ENCODE peak calls at places on chromosomes 6 and 20, in five cellular contexts. Z is neuronal stem cell, D is H1, N is IMR-90, G is mesendoderm. F is an unnamed sample.

GRCh38 chr20:39117486-39117885 is 155.3 kb downstream of the DHX35 start:
- DNase-seq in Z (no peak), D (no peak), N (peak; percentile 43), G (no peak), F (no peak)

GRCh38 chr6:144264270-144265060 is 20.7 kb upstream of the UTRN start:
- DNase-seq in Z (no peak), D (no peak), N (peak; percentile 90), G (peak; percentile 98), F (peak; percentile 57)

GRCh38 chr6:83954371-83954770 is 79.2 kb upstream of the MRAP2 start:
- DNase-seq in Z (no peak), D (no peak), N (no peak), G (no peak), F (no peak)

GRCh38 chr20:63740070-63740500 is 509 bp downstream of the SLC2A4RG start:
- DNase-seq in Z (peak; percentile 59), D (peak; percentile 57), N (peak; percentile 7), G (peak; percentile 44), F (peak; percentile 32)

GRCh38 chr6:133062077-133062476 is 179.1 kb upstream of the EYA4 start:
- DNase-seq in Z (no peak), D (no peak), N (peak; percentile 100), G (no peak), F (no peak)

GRCh38 chr20:44938637-44939036 is 21.6 kb downstream of the TOMM34 start:
- DNase-seq in Z (no peak), D (no peak), N (no peak), G (no peak), F (no peak)

GRCh38 chr20:56409521-56409920 is 2.5 kb upstream of the CASS4 start:
- DNase-seq in Z (no peak), D (no peak), N (peak; percentile 94), G (no peak), F (no peak)

GRCh38 chr6:83696674-83697073 is 12.2 kb downstream of the SNAP91 start:
- DNase-seq in Z (no peak), D (no peak), N (no peak), G (no peak), F (no peak)

GRCh38 chr6:127406122-127406521 is 53.1 kb downstream of the KIAA0408 start:
- DNase-seq in Z (no peak), D (no peak), N (no peak), G (peak; percentile 76), F (no peak)

GRCh38 chr6:98039876-98040605 is 757.0 kb upstream of the MMS22L start:
- DNase-seq in Z (no peak), D (no peak), N (peak; percentile 0), G (peak; percentile 78), F (peak; percentile 56)

GRCh38 chr6:36612101-36612625 is 18.0 kb downstream of the SRSF3 start:
- DNase-seq in Z (no peak), D (no peak), N (no peak), G (no peak), F (no peak)

GRCh38 chr20:2162125-2162822 is 60.6 kb downstream of the STK35 start:
- DNase-seq in Z (no peak), D (no peak), N (peak; percentile 18), G (no peak), F (no peak)

GRCh38 chr6:53795702-53796450 is 1.1 kb downstream of the LRRC1 start:
- DNase-seq in Z (peak; percentile 40), D (peak; percentile 67), N (peak; percentile 28), G (peak; percentile 67), F (no peak)

GRCh38 chr6:139473731-139474130 is 99.3 kb upstream of the CITED2 start:
- DNase-seq in Z (no peak), D (no peak), N (no peak), G (no peak), F (no peak)

GRCh38 chr6:110609101-110609500 is 132.7 kb upstream of the SLC22A16 start:
- DNase-seq in Z (no peak), D (no peak), N (peak; percentile 19), G (no peak), F (no peak)

GRCh38 chr20:23629542-23630391 is 8.0 kb downstream of the CST3 start:
- DNase-seq in Z (no peak), D (no peak), N (no peak), G (no peak), F (no peak)

GRCh38 chr6:38214159-38214558 is 394.6 kb downstream of the ZFAND3 start:
- DNase-seq in Z (no peak), D (no peak), N (no peak), G (no peak), F (no peak)

GRCh38 chr20:63296411-63297299 is 3.7 kb downstream of the COL20A1 start:
- DNase-seq in Z (no peak), D (no peak), N (no peak), G (no peak), F (no peak)

GRCh38 chr6:33277663-33278391 is 904 bp downstream of the B3GALT4 start:
- DNase-seq in Z (no peak), D (peak; percentile 65), N (no peak), G (no peak), F (peak; percentile 49)

GRCh38 chr6:154382707-154383106 is 26.1 kb upstream of the IPCEF1 start:
- DNase-seq in Z (no peak), D (no peak), N (no peak), G (no peak), F (no peak)

GRCh38 chr6:5510734-5511133 is 249.4 kb downstream of the FARS2 start:
- DNase-seq in Z (no peak), D (no peak), N (no peak), G (no peak), F (no peak)

GRCh38 chr20:47675190-47676142 is 109.8 kb downstream of the SULF2 start:
- DNase-seq in Z (no peak), D (no peak), N (no peak), G (no peak), F (peak; percentile 61)

GRCh38 chr6:136608991-136609390 is 58.8 kb upstream of the MAP7 start:
- DNase-seq in Z (no peak), D (no peak), N (peak; percentile 94), G (no peak), F (no peak)

GRCh38 chr6:84773431-84774173 is 9.2 kb upstream of the TBX18 start:
- DNase-seq in Z (peak; percentile 48), D (peak; percentile 78), N (no peak), G (peak; percentile 69), F (peak; percentile 63)

GRCh38 chr6:134787261-134787871 is 162.5 kb downstream of the ALDH8A1 start:
- DNase-seq in Z (no peak), D (no peak), N (peak; percentile 74), G (peak; percentile 59), F (no peak)

GRCh38 chr6:75524322-75524972 is 30.8 kb upstream of the FILIP1 start:
- DNase-seq in Z (no peak), D (no peak), N (peak; percentile 96), G (peak; percentile 70), F (no peak)

GRCh38 chr6:4270799-4271198 is 135.4 kb upstream of the ECI2 start:
- DNase-seq in Z (no peak), D (no peak), N (peak; percentile 68), G (no peak), F (no peak)

GRCh38 chr6:136549359-136550044 is 720 bp downstream of the MAP7 start:
- DNase-seq in Z (no peak), D (peak; percentile 83), N (no peak), G (peak; percentile 56), F (peak; percentile 53)

DNA sequence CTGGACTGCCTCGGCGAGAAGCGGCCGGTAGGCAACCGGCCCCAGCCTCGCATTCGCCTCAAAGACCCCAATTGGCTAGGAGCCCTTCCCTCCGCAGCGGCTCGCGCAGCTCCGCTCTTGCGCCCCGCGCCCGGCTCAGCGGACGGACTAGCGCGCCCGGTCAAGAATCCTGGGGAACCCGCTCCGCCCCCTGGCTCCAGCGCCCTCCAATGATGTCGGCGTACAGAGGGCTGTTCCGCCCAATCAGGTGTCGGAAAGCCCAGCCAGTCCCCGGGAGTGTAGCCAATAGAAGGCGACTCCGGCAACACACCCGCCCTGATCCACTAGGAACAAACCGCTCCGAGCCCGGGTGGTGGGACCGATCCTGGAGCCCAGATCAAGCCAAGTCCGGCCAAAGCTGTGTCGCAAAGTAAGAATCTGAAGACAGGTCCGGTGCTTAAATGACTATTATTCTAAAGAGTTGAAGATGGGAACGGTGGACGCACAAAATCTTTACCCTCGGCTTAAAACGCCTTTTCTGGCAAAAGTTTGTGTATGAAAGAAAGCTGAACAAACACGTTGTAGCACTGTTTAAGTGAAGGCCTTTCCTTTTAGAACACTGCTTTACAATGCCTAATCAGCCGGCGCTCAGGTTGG is 132.2 kb downstream of the OGFRL1 start:
- DNase-seq in Z (peak; percentile 86), D (peak; percentile 91), N (peak; percentile 94), G (peak; percentile 96), F (peak; percentile 97)
- H2BK120ac ChIP-seq in Z (no peak overlapping the region), D (no peak overlapping the region), N (peak overlapping the region; percentile 31), G (no peak overlapping the region), F (no peak overlapping the region)

GRCh38 chr6:79630883-79631799 is at the start of gene SH3BGRL2:
- DNase-seq in Z (peak; percentile 84), D (peak; percentile 90), N (peak; percentile 59), G (peak; percentile 93), F (peak; percentile 85)
- H4K8ac ChIP-seq in Z (peak within 1 kb of the TSS; percentile 92), D (no peak within 1 kb of the TSS), N (no peak within 1 kb of the TSS), G (no peak within 1 kb of the TSS), F (no peak within 1 kb of the TSS)

DNA sequence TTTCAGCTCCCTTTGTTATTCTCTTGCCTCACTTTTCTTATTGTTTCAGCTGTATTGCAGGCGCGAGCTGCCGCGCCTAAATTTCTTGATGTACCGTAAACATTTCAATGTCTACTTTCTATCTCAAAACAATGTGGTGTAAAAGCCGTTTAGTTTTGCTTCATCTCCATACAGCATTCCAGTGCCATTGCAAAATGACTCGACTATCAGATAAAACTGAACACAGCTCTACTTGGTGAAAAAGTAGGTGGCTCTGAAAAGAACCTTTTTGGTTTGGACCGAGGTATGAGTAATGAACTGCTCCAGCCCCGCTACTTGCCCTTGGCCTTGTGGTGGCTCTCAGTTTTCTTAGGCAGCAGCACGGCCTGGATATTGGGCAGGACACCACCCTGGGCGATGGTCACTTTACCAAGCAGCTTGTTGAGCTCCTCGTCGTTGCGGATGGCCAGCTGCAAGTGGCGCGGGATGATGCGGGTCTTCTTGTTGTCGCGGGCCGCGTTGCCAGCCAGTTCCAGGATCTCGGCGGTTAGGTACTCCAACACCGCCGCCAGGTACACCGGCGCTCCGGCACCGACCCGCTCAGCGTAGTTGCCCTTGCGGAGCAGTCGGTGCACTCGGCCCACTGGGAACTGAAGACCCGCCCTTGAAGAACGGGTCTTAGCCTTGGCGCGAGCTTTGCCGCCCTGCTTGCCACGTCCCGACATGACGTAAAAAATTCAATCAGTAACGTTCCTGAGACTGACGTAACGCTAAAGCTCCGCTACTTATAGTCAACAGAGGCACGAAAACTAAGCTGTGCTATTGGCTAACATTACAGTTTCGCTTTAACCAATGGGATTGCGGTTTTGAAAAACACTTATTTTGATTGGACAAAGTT is 74.3 kb downstream of the OR2B2 start:
- DNase-seq in Z (peak; percentile 96), D (peak; percentile 87), N (peak; percentile 100), G (peak; percentile 100), F (peak; percentile 92)
- H2BK15ac ChIP-seq in Z (peak overlapping the region; percentile 93), D (no peak overlapping the region), N (peak overlapping the region; percentile 24), G (no peak overlapping the region), F (no peak overlapping the region)

DNA sequence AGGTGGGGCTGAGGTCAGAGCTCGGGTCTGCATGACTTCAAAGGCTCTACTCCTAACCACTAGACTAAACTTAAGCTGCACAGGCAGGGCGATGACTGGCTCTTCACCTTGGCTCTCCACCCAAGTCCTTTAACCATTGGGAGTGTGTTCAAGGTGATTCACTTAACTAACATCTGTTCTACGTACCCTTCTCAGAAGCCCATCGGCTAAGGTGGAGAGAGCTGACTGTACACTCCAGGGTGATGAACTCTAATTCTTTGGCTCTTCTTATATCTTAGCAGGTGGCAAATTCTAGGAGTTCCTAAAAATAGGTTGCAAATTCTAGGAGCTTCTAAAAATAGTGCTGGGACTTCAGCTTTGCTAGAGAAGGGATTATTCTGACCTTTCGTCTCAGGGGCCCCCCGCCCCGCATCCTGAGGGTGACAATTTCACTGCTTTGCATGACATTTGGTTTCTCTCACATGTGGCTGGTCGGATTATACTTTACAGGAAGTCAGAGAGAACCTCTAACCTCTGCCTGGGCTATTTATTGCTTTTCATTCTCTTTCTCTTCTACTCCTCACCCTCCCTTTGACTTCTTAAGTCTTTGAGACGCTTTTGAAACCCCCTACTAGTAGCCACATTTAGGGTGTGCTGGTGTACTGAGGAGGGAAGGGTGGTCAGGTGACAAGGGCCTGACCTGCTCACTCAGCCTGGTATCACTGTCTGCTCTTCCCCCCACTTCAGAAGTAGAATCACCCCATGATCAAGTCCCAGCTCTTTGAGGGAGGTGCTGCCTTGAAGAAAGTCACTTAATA is 55.5 kb downstream of the PRDM1 start:
- DNase-seq in Z (no peak), D (no peak), N (no peak), G (no peak), F (no peak)
- H2BK120ac ChIP-seq in Z (no peak overlapping the region), D (no peak overlapping the region), N (no peak overlapping the region), G (no peak overlapping the region), F (no peak overlapping the region)

F was measured in H9.